ENCODE peak calls at places on chromosomes 11 and 22, in four cellular contexts. L, X, Y and W are unnamed samples.

GRCh38 chr11:3021125-3021524 is 29.0 kb upstream of the NAP1L4 start:
- DNase-seq in L (peak), Y (no peak), X (peak), W (no peak)

GRCh38 chr11:47573321-47573720 is 5.4 kb downstream of the KBTBD4 start:
- DNase-seq in Y (no peak), X (no peak), L (no peak), W (no peak)

GRCh38 chr22:27100789-27101188 is 443.4 kb downstream of the MIAT start:
- DNase-seq in Y (no peak), X (no peak), L (no peak), W (no peak)

GRCh38 chr11:134289167-134289566 is 13.0 kb downstream of the GLB1L3 start:
- DNase-seq in L (no peak), Y (no peak), X (no peak), W (no peak)

GRCh38 chr11:35632301-35632700 is 14.0 kb downstream of the FJX1 start:
- DNase-seq in L (no peak), Y (peak), X (no peak), W (no peak)

GRCh38 chr11:96188625-96189006 is 154.4 kb downstream of the MAML2 start:
- DNase-seq in Y (peak), L (no peak), X (no peak), W (peak)

GRCh38 chr22:47805394-47805935 is 1043.0 kb downstream of the TBC1D22A start:
- DNase-seq in X (no peak), L (no peak), Y (no peak), W (no peak)

GRCh38 chr22:40363059-40363458 is 7.3 kb upstream of the SGSM3 start:
- DNase-seq in L (no peak), X (no peak), Y (peak), W (peak)

GRCh38 chr22:19291218-19291579 is 320 bp downstream of the CLTCL1 start:
- DNase-seq in L (peak), Y (no peak), X (peak), W (no peak)

GRCh38 chr11:75655619-75656018 is 13.2 kb downstream of the MAP6 start:
- DNase-seq in X (no peak), L (no peak), Y (no peak), W (no peak)

GRCh38 chr22:39664485-39665200 is 94.1 kb downstream of the CACNA1I start:
- DNase-seq in X (peak), Y (no peak), L (no peak), W (no peak)

GRCh38 chr11:75174781-75175370 is 24.0 kb downstream of the SLCO2B1 start:
- DNase-seq in L (no peak), X (no peak), Y (peak), W (no peak)

GRCh38 chr22:42419328-42419881 is 12.8 kb downstream of the NFAM1 start:
- DNase-seq in L (no peak), X (no peak), Y (no peak), W (no peak)

GRCh38 chr22:35114296-35114980 is 48.5 kb downstream of the ISX start:
- DNase-seq in X (no peak), Y (no peak), L (no peak), W (no peak)

GRCh38 chr22:36461665-36462474 is 19.6 kb downstream of the TXN2 start:
- DNase-seq in X (no peak), L (peak), Y (no peak), W (no peak)

GRCh38 chr11:95301497-95301896 is 70.5 kb upstream of the SESN3 start:
- DNase-seq in L (peak), X (no peak), Y (no peak), W (no peak)

GRCh38 chr11:46917109-46918086 is 952 bp downstream of the LRP4 start:
- DNase-seq in Y (no peak), X (peak), L (no peak), W (no peak)

DNA sequence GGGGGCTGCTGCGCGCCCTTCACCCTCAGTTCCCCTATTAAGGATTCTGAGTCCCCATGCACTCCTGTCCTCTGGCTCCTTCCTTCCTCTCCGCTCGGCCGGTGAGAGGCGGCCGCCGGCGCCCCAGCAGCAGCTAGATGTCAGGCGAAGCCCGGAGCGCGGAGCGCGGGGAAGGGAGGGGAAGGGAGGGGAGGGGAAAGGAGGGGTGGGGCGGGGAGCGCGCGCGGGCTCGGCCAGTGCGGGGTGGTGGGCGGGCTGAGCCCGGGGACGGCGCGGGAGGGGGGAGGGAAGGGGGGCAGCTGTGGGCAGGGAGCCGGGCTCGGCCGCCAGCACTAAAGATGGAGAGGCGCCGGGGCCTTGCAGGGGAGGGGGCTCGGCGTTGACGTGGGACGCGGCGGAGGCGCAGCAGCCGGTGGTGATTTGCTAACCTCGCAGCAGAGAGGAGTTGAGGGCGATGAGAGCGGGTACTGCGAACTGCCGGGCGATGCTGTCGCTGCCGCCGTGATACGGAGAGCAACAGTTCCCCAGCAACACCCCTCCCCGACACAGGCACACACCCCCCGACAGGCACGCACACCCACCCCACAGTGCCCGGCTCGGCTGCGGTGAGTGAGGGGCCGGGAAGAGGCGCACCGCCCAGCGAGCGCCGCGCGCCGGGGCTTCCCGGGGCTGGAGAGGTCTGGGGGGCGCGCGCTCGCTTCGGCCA is at the start of gene ZBTB16:
- DNase-seq in L (no peak), Y (peak), X (peak), W (no peak)
- TF ChIP-seq CTCF in L (peak), Y (no peak), X (no peak), W (no peak)

GRCh38 chr11:130428692-130429681 is 578 bp upstream of the ADAMTS8 start:
- DNase-seq in L (no peak), X (no peak), Y (no peak), W (no peak)
- H3K4me3 ChIP-seq in L (no peak), X (no peak), Y (peak), W (no peak)

DNA sequence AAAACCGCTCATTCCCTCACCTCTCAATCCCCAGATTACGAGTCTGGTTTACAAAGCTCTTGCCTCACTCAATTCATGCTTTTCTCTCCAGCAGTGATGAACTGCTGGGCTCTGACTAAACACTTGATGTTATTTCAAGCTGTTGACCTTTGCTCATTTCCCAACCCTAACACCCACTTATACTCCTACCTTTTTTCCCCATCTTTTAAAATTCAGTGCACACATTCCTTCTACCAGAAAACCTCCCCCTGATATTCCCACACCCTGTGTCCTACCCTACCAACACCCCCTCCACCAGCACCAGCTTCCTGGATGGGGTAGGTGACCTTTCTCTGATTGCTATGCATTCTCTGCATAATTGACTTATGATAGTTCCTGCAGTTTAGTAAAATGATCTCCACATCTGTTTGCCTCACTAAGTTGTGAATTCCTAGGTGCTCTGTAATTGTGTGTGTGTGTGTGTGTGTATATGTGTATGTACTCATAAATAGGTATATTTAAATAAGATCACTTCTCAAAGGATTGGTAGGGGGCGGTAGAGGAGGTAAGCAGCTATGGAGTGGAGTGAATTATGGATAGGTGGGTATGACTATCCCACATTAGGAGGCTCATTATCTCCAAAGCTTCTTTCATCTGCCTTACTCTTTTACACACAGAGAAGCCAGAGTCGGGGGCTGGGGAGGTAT is 842 bp downstream of the HEPACAM start:
- DNase-seq in Y (peak), L (peak), X (no peak), W (peak)
- TF ChIP-seq CTCF in Y (peak), L (no peak), X (no peak), W (peak)

GRCh38 chr11:122711831-122712378 is 56.4 kb downstream of the UBASH3B start:
- DNase-seq in Y (peak), X (no peak), L (peak), W (no peak)

GRCh38 chr11:122717264-122717867 is 61.8 kb downstream of the UBASH3B start:
- DNase-seq in X (peak), L (no peak), Y (no peak), W (no peak)

GRCh38 chr11:122714021-122714420 is 58.5 kb downstream of the UBASH3B start:
- DNase-seq in L (no peak), Y (no peak), X (no peak), W (no peak)

GRCh38 chr11:122714484-122714883 is 59.0 kb downstream of the UBASH3B start:
- DNase-seq in X (no peak), Y (no peak), L (no peak), W (no peak)

GRCh38 chr11:122715883-122716282 is 60.4 kb downstream of the UBASH3B start:
- DNase-seq in Y (no peak), X (no peak), L (no peak), W (no peak)
- H3K4me3 ChIP-seq in Y (peak), X (no peak), L (no peak), W (no peak)